ENCODE peak calls at places on chromosomes 6 and 20, in nine cellular contexts. T is AG04450; O is GM10248; W is hepatocyte; V is HS-5; R is HEK293T; L is activated CD8-positive, alpha-beta T cell treated with anti-CD3 and anti-CD28 coated beads for 36 hours; M is T-helper 17 cell; P is osteoblast. S is an unnamed sample.

GRCh38 chr6:169886631-169887227 is 135.3 kb downstream of the ERMARD start:
- DNase-seq in T (no peak), O (no peak), W (no peak), V (no peak), R (no peak), L (no peak), M (no peak), P (peak; percentile 26), S (no peak)

GRCh38 chr6:84645563-84646266 is 118.7 kb downstream of the TBX18 start:
- DNase-seq in T (no peak), O (no peak), W (no peak), V (peak; percentile 38), R (no peak), L (no peak), M (no peak), P (no peak), S (no peak)

GRCh38 chr6:14924126-14925024 is 321.5 kb upstream of the JARID2 start:
- DNase-seq in T (peak; percentile 23), O (no peak), W (peak; percentile 28), V (no peak), R (no peak), L (no peak), M (no peak), P (no peak), S (peak; percentile 94)

GRCh38 chr6:93779086-93779858 is 359.9 kb upstream of the EPHA7 start:
- DNase-seq in T (no peak), O (no peak), W (peak; percentile 45), V (no peak), R (no peak), L (no peak), M (no peak), P (no peak), S (no peak)

GRCh38 chr6:29845405-29846006 is 17.9 kb downstream of the HLA-G start:
- DNase-seq in T (no peak), O (no peak), W (peak; percentile 57), V (no peak), R (no peak), L (peak; percentile 77), M (no peak), P (no peak), S (peak; percentile 83)

GRCh38 chr20:49567421-49568256 is at the start of gene PTGIS:
- DNase-seq in T (no peak), O (no peak), W (peak; percentile 73), V (no peak), R (no peak), L (no peak), M (no peak), P (peak; percentile 92), S (no peak)

GRCh38 chr20:8853805-8854338 is 215.0 kb upstream of the PLCB4 start:
- DNase-seq in T (peak; percentile 64), O (peak; percentile 46), W (peak; percentile 83), V (peak; percentile 73), R (peak; percentile 61), L (peak; percentile 2), M (no peak), P (peak; percentile 65), S (peak; percentile 17)

GRCh38 chr6:70884074-70884983 is 72.5 kb downstream of the B3GAT2 start:
- DNase-seq in T (peak; percentile 1), O (peak; percentile 80), W (peak; percentile 80), V (no peak), R (peak; percentile 83), L (peak; percentile 66), M (peak; percentile 16), P (peak; percentile 95), S (peak; percentile 42)

GRCh38 chr6:168609026-168609685 is 168.2 kb downstream of the SMOC2 start:
- DNase-seq in T (no peak), O (no peak), W (no peak), V (no peak), R (no peak), L (no peak), M (no peak), P (no peak), S (peak; percentile 87)

GRCh38 chr20:1754306-1754705 is 96.7 kb upstream of the SIRPG start:
- DNase-seq in T (no peak), O (no peak), W (no peak), V (no peak), R (no peak), L (no peak), M (no peak), P (no peak), S (no peak)

GRCh38 chr6:3019749-3020320 is 20.1 kb downstream of the NQO2 start:
- DNase-seq in T (no peak), O (no peak), W (no peak), V (no peak), R (no peak), L (no peak), M (no peak), P (peak; percentile 23), S (no peak)

GRCh38 chr20:57601211-57601570 is 19.0 kb downstream of the ZBP1 start:
- DNase-seq in T (no peak), O (no peak), W (no peak), V (no peak), R (no peak), L (no peak), M (no peak), P (no peak), S (no peak)

GRCh38 chr6:6494677-6495076 is 93.8 kb upstream of the LY86 start:
- DNase-seq in T (no peak), O (peak; percentile 73), W (peak; percentile 57), V (no peak), R (peak; percentile 51), L (peak; percentile 72), M (no peak), P (no peak), S (peak; percentile 18)

GRCh38 chr20:47181056-47181862 is 175.2 kb downstream of the ZMYND8 start:
- DNase-seq in T (peak; percentile 29), O (peak; percentile 57), W (peak; percentile 60), V (peak; percentile 98), R (peak; percentile 68), L (peak; percentile 47), M (no peak), P (peak; percentile 95), S (peak; percentile 78)

GRCh38 chr20:35395728-35396127 is 16.0 kb downstream of the UQCC1 start:
- DNase-seq in T (no peak), O (no peak), W (no peak), V (peak; percentile 44), R (no peak), L (no peak), M (no peak), P (no peak), S (no peak)

GRCh38 chr6:84892666-84893065 is 128.3 kb upstream of the TBX18 start:
- DNase-seq in T (no peak), O (no peak), W (no peak), V (peak; percentile 24), R (no peak), L (no peak), M (no peak), P (no peak), S (no peak)

GRCh38 chr6:56906752-56907151 is 48.2 kb upstream of the BEND6 start:
- DNase-seq in T (no peak), O (no peak), W (no peak), V (peak; percentile 63), R (no peak), L (no peak), M (no peak), P (no peak), S (no peak)

GRCh38 chr6:79416931-79417330 is 120.3 kb downstream of the LCA5 start:
- DNase-seq in T (no peak), O (no peak), W (no peak), V (no peak), R (no peak), L (no peak), M (no peak), P (no peak), S (no peak)

GRCh38 chr6:8108031-8108660 is 5.8 kb upstream of the EEF1E1 start:
- DNase-seq in T (peak; percentile 90), O (no peak), W (peak; percentile 12), V (peak; percentile 92), R (no peak), L (no peak), M (no peak), P (peak; percentile 94), S (no peak)

GRCh38 chr20:13061381-13061780 is 52.6 kb downstream of the SPTLC3 start:
- DNase-seq in T (no peak), O (no peak), W (no peak), V (no peak), R (no peak), L (no peak), M (no peak), P (no peak), S (no peak)

GRCh38 chr20:57387945-57388351 is 3.2 kb upstream of the RBM38 start:
- DNase-seq in T (no peak), O (no peak), W (no peak), V (no peak), R (no peak), L (no peak), M (peak; percentile 2), P (no peak), S (peak; percentile 71)

GRCh38 chr6:119497988-119498727 is 148.6 kb upstream of the MAN1A1 start:
- DNase-seq in T (no peak), O (no peak), W (no peak), V (no peak), R (no peak), L (no peak), M (no peak), P (no peak), S (no peak)

GRCh38 chr20:32570401-32571190 is 14.5 kb downstream of the NOL4L start:
- DNase-seq in T (no peak), O (no peak), W (no peak), V (no peak), R (no peak), L (no peak), M (no peak), P (peak; percentile 69), S (no peak)

GRCh38 chr20:32681175-32682084 is 7.7 kb upstream of the C20orf203 start:
- DNase-seq in T (no peak), O (no peak), W (peak; percentile 81), V (no peak), R (no peak), L (peak; percentile 56), M (no peak), P (peak; percentile 68), S (peak; percentile 30)

GRCh38 chr20:51910202-51911050 is 108.1 kb upstream of the SALL4 start:
- DNase-seq in T (no peak), O (no peak), W (peak; percentile 16), V (no peak), R (no peak), L (no peak), M (no peak), P (no peak), S (peak; percentile 49)

GRCh38 chr20:50304501-50304856 is 113.8 kb downstream of the CEBPB start:
- DNase-seq in T (no peak), O (no peak), W (peak; percentile 55), V (no peak), R (no peak), L (no peak), M (no peak), P (peak; percentile 73), S (no peak)

GRCh38 chr6:56764081-56764566 is 121.4 kb upstream of the DST start:
- DNase-seq in T (no peak), O (peak; percentile 40), W (peak; percentile 45), V (no peak), R (peak; percentile 40), L (no peak), M (no peak), P (peak; percentile 17), S (peak; percentile 44)

GRCh38 chr6:76495909-76496308 is 423.4 kb upstream of the IMPG1 start:
- DNase-seq in T (no peak), O (no peak), W (no peak), V (no peak), R (no peak), L (peak; percentile 2), M (no peak), P (no peak), S (peak; percentile 9)

GRCh38 chr6:38136547-38136946 is 317.0 kb downstream of the ZFAND3 start:
- DNase-seq in T (no peak), O (no peak), W (no peak), V (no peak), R (no peak), L (no peak), M (no peak), P (peak; percentile 55), S (no peak)

GRCh38 chr20:13494019-13494418 is 144.7 kb downstream of the TASP1 start:
- DNase-seq in T (no peak), O (no peak), W (no peak), V (no peak), R (no peak), L (no peak), M (no peak), P (no peak), S (no peak)

GRCh38 chr6:118788702-118789101 is 105.2 kb upstream of the ASF1A start:
- DNase-seq in T (no peak), O (no peak), W (no peak), V (no peak), R (no peak), L (no peak), M (no peak), P (no peak), S (no peak)